ENCODE peak calls at places on chromosomes 5 and 9, in ten cellular contexts. Y, C, I, W, R, F, J, B, P and U are unnamed samples.

GRCh38 chr5:1111727-1112289 is at the start of gene SLC12A7:
- DNase-seq in W (peak), J (peak), C (no peak), I (no peak), Y (peak), B (peak), P (peak), R (peak), F (no peak), U (no peak)

GRCh38 chr5:76732405-76733048 is 16.6 kb downstream of the F2R start:
- DNase-seq in W (no peak), F (no peak), Y (no peak), I (no peak), J (no peak), C (no peak), R (no peak), B (no peak), P (no peak), U (no peak)

GRCh38 chr5:130963798-130964197 is 201.3 kb downstream of the HINT1 start:
- DNase-seq in B (no peak), R (no peak), P (no peak), F (no peak), J (no peak), Y (no peak), I (no peak), C (no peak), W (no peak), U (no peak)

GRCh38 chr9:124357591-124358361 is 57.5 kb downstream of the PSMB7 start:
- DNase-seq in C (no peak), R (no peak), I (peak), F (no peak), P (no peak), W (no peak), Y (no peak), B (no peak), J (no peak), U (no peak)

GRCh38 chr5:58060971-58061370 is 398.9 kb downstream of the PLK2 start:
- DNase-seq in F (no peak), I (no peak), Y (peak), J (no peak), R (no peak), W (no peak), B (no peak), C (no peak), P (no peak), U (no peak)

GRCh38 chr5:9025942-9026341 is 519.9 kb downstream of the SEMA5A start:
- DNase-seq in I (no peak), C (no peak), R (no peak), W (no peak), J (no peak), P (no peak), B (no peak), Y (no peak), F (no peak), U (no peak)

GRCh38 chr5:44605926-44606325 is 202.8 kb upstream of the MRPS30 start:
- DNase-seq in B (no peak), R (no peak), F (no peak), C (no peak), I (no peak), J (no peak), P (no peak), Y (no peak), W (no peak), U (no peak)

GRCh38 chr5:4000960-4001359 is 405.3 kb downstream of the IRX1 start:
- DNase-seq in I (no peak), B (no peak), R (no peak), W (no peak), F (no peak), J (no peak), P (no peak), Y (no peak), C (no peak), U (no peak)

GRCh38 chr9:98975838-98976237 is 32.1 kb downstream of the COL15A1 start:
- DNase-seq in B (no peak), Y (no peak), P (no peak), W (no peak), I (no peak), F (no peak), J (no peak), C (no peak), R (no peak), U (no peak)

GRCh38 chr9:132006657-132007370 is 72.9 kb downstream of the MED27 start:
- DNase-seq in P (no peak), F (no peak), Y (no peak), R (no peak), I (peak), B (no peak), C (peak), J (no peak), W (no peak), U (no peak)

GRCh38 chr9:94630833-94631232 is 8.5 kb downstream of the FBP1 start:
- DNase-seq in I (no peak), R (no peak), F (no peak), Y (no peak), C (no peak), P (no peak), W (no peak), J (no peak), B (no peak), U (no peak)

GRCh38 chr9:120867676-120868338 is 9.2 kb downstream of the PHF19 start:
- DNase-seq in I (no peak), B (no peak), Y (no peak), P (no peak), J (no peak), W (no peak), R (no peak), F (no peak), C (no peak), U (no peak)

GRCh38 chr9:128372784-128373183 is 1.6 kb downstream of the URM1 start:
- DNase-seq in Y (no peak), P (no peak), R (no peak), I (no peak), W (no peak), F (no peak), C (no peak), B (no peak), J (no peak), U (no peak)

GRCh38 chr5:77231470-77232138 is 21.1 kb downstream of the PDE8B start:
- DNase-seq in F (no peak), R (no peak), P (no peak), C (no peak), W (no peak), I (no peak), J (no peak), B (no peak), Y (no peak), U (no peak)

GRCh38 chr9:72977670-72978069 is 24.8 kb upstream of the ALDH1A1 start:
- DNase-seq in W (no peak), B (no peak), I (no peak), C (no peak), P (no peak), Y (peak), F (no peak), R (no peak), J (no peak), U (no peak)

GRCh38 chr5:134103998-134104612 is 10.4 kb upstream of the TCF7 start:
- DNase-seq in R (peak), W (no peak), I (no peak), C (no peak), Y (no peak), B (peak), J (no peak), P (peak), F (no peak), U (no peak)

GRCh38 chr5:75055727-75056144 is 3.4 kb upstream of the GCNT4 start:
- DNase-seq in C (no peak), W (no peak), Y (no peak), B (no peak), I (no peak), J (no peak), R (no peak), F (no peak), P (no peak), U (peak)

GRCh38 chr9:91775011-91775707 is 174.9 kb downstream of the ROR2 start:
- DNase-seq in R (peak), J (peak), B (peak), F (peak), I (peak), P (peak), C (peak), W (peak), Y (peak), U (peak)

GRCh38 chr9:25716220-25716872 is 38.1 kb upstream of the TUSC1 start:
- DNase-seq in C (peak), B (no peak), J (no peak), I (peak), R (no peak), P (no peak), F (no peak), Y (no peak), W (peak), U (peak)

GRCh38 chr5:56950626-56951130 is 1.2 kb downstream of the MIER3 start:
- DNase-seq in Y (peak), R (peak), P (peak), C (peak), J (peak), B (peak), F (peak), W (no peak), I (peak), U (peak)

GRCh38 chr5:39224196-39224754 is 4.9 kb upstream of the FYB1 start:
- DNase-seq in R (no peak), B (no peak), F (no peak), I (no peak), W (no peak), C (no peak), Y (peak), P (no peak), J (peak), U (no peak)

GRCh38 chr9:134800791-134801339 is 79.7 kb upstream of the FCN2 start:
- DNase-seq in B (no peak), F (peak), P (no peak), Y (peak), W (no peak), I (peak), C (no peak), R (no peak), J (no peak), U (peak)

GRCh38 chr9:1018121-1018520 is 32.0 kb upstream of the DMRT2 start:
- DNase-seq in J (peak), Y (peak), P (no peak), F (no peak), R (peak), B (no peak), C (no peak), W (no peak), I (no peak), U (no peak)

GRCh38 chr5:94422819-94423218 is 195.6 kb downstream of the KIAA0825 start:
- DNase-seq in F (no peak), I (no peak), W (no peak), B (no peak), R (no peak), J (no peak), Y (peak), C (no peak), P (no peak), U (no peak)

GRCh38 chr5:127840809-127841208 is 137.6 kb downstream of the CCDC192 start:
- DNase-seq in R (no peak), J (no peak), P (no peak), I (no peak), C (no peak), B (no peak), Y (no peak), F (no peak), W (no peak), U (no peak)

GRCh38 chr9:16626577-16627130 is 243.8 kb downstream of the BNC2 start:
- DNase-seq in P (no peak), C (no peak), I (peak), Y (peak), J (peak), F (no peak), W (no peak), R (no peak), B (no peak), U (peak)

GRCh38 chr5:141260458-141261237 is 15.5 kb downstream of the PCDHB15 start:
- DNase-seq in J (no peak), F (no peak), R (no peak), C (no peak), Y (peak), B (no peak), W (no peak), P (no peak), I (no peak), U (no peak)

GRCh38 chr9:121685795-121686377 is 34.5 kb downstream of the DAB2IP start:
- DNase-seq in C (no peak), F (no peak), Y (no peak), I (no peak), P (no peak), W (no peak), B (no peak), R (no peak), J (no peak), U (no peak)

GRCh38 chr9:95025213-95026170 is 292.0 kb downstream of the FANCC start:
- DNase-seq in I (no peak), Y (peak), C (no peak), J (peak), F (no peak), W (no peak), P (no peak), R (no peak), B (no peak), U (peak)

GRCh38 chr9:112696461-112696860 is 21.5 kb downstream of the INIP start:
- DNase-seq in C (no peak), P (no peak), B (no peak), W (no peak), Y (no peak), I (no peak), R (peak), F (no peak), J (no peak), U (no peak)